ENCODE peak calls at places on chromosomes 16 and 17, in ten cellular contexts. X is AG04450, G is prostate gland, W is choroid plexus epithelial cell, Y is tibial nerve, U is psoas muscle, J is bronchial epithelial cell, Q is brain microvascular endothelial cell, F is HFF-Myc, L is fibroblast of lung. R is an unnamed sample.

GRCh38 chr17:35080536-35080935 is 17.0 kb upstream of the RFFL start:
- DNase-seq in X (no peak), G (no peak), W (no peak), Y (no peak), U (no peak), J (no peak), Q (no peak), F (no peak), L (no peak), R (no peak)

GRCh38 chr16:64950731-64951130 is 171.1 kb downstream of the CDH11 start:
- DNase-seq in X (no peak), G (no peak), W (no peak), Y (no peak), U (no peak), J (no peak), Q (no peak), F (no peak), L (no peak), R (no peak)

GRCh38 chr17:975321-975982 is 4.1 kb downstream of the NXN start:
- DNase-seq in X (no peak), G (no peak), W (no peak), Y (no peak), U (no peak), J (no peak), Q (no peak), F (no peak), L (peak), R (no peak)

GRCh38 chr17:68868708-68869107 is 86.5 kb downstream of the ABCA8 start:
- DNase-seq in X (no peak), G (no peak), W (peak), Y (no peak), U (no peak), J (no peak), Q (peak), F (peak), L (peak), R (no peak)

GRCh38 chr16:22195695-22196558 is 10.2 kb upstream of the EEF2K start:
- DNase-seq in X (peak), G (peak), W (peak), Y (peak), U (peak), J (peak), Q (peak), F (peak), L (peak), R (peak)

GRCh38 chr16:79788949-79789348 is 188.4 kb upstream of the MAF start:
- DNase-seq in X (no peak), G (peak), W (no peak), Y (no peak), U (no peak), J (no peak), Q (no peak), F (no peak), L (no peak), R (no peak)

GRCh38 chr16:54375056-54375455 is 88.5 kb upstream of the IRX3 start:
- DNase-seq in X (no peak), G (no peak), W (no peak), Y (no peak), U (no peak), J (no peak), Q (no peak), F (no peak), L (no peak), R (no peak)

GRCh38 chr17:15967706-15968399 is 22.9 kb downstream of the ADORA2B start:
- DNase-seq in X (no peak), G (no peak), W (no peak), Y (no peak), U (no peak), J (no peak), Q (no peak), F (no peak), L (peak), R (no peak)

GRCh38 chr17:27545562-27546229 is 85.3 kb upstream of the LGALS9 start:
- DNase-seq in X (no peak), G (no peak), W (no peak), Y (no peak), U (no peak), J (no peak), Q (no peak), F (no peak), L (peak), R (no peak)

GRCh38 chr17:2068101-2068518 is 13.2 kb downstream of the HIC1 start:
- DNase-seq in X (no peak), G (no peak), W (peak), Y (no peak), U (no peak), J (no peak), Q (peak), F (no peak), L (peak), R (no peak)

GRCh38 chr17:65743313-65743665 is 181.8 kb upstream of the AXIN2 start:
- DNase-seq in X (no peak), G (no peak), W (peak), Y (no peak), U (no peak), J (no peak), Q (no peak), F (no peak), L (peak), R (no peak)

GRCh38 chr16:76194621-76195015 is 82.6 kb upstream of the CNTNAP4 start:
- DNase-seq in X (no peak), G (no peak), W (no peak), Y (no peak), U (no peak), J (peak), Q (no peak), F (no peak), L (no peak), R (no peak)

GRCh38 chr16:88593489-88593888 is 23.3 kb downstream of the ZC3H18 start:
- DNase-seq in X (no peak), G (no peak), W (no peak), Y (no peak), U (peak), J (no peak), Q (no peak), F (no peak), L (no peak), R (no peak)

GRCh38 chr17:19015428-19015827 is 10.9 kb upstream of the FAM83G start:
- DNase-seq in X (no peak), G (no peak), W (no peak), Y (no peak), U (peak), J (no peak), Q (no peak), F (no peak), L (no peak), R (no peak)

GRCh38 chr17:57949649-57950048 is 5.6 kb downstream of the CUEDC1 start:
- DNase-seq in X (no peak), G (no peak), W (no peak), Y (no peak), U (peak), J (peak), Q (no peak), F (no peak), L (no peak), R (no peak)

GRCh38 chr17:5418858-5419355 is 555 bp downstream of the NUP88 start:
- DNase-seq in X (no peak), G (peak), W (peak), Y (peak), U (no peak), J (peak), Q (peak), F (no peak), L (peak), R (peak)

GRCh38 chr16:80570106-80570478 is 29.3 kb downstream of the DYNLRB2 start:
- DNase-seq in X (no peak), G (no peak), W (peak), Y (no peak), U (no peak), J (no peak), Q (peak), F (no peak), L (peak), R (no peak)

GRCh38 chr17:73647767-73648542 is 3.7 kb upstream of the SDK2 start:
- DNase-seq in X (no peak), G (no peak), W (no peak), Y (no peak), U (peak), J (no peak), Q (no peak), F (no peak), L (no peak), R (no peak)

GRCh38 chr17:73645050-73645871 is 1.0 kb upstream of the SDK2 start:
- DNase-seq in X (no peak), G (peak), W (peak), Y (no peak), U (peak), J (peak), Q (no peak), F (no peak), L (peak), R (no peak)

GRCh38 chr17:73648543-73648820 is 4.2 kb upstream of the SDK2 start:
- DNase-seq in X (no peak), G (no peak), W (no peak), Y (no peak), U (peak), J (no peak), Q (no peak), F (no peak), L (no peak), R (no peak)

GRCh38 chr17:73647331-73647730 is 3.1 kb upstream of the SDK2 start:
- DNase-seq in X (no peak), G (no peak), W (no peak), Y (no peak), U (peak), J (no peak), Q (no peak), F (no peak), L (no peak), R (no peak)

GRCh38 chr17:73646409-73647305 is 2.4 kb upstream of the SDK2 start:
- DNase-seq in X (no peak), G (no peak), W (peak), Y (no peak), U (no peak), J (no peak), Q (no peak), F (no peak), L (no peak), R (no peak)
- TF ChIP-seq CTCF in X (peak), G (no peak), W (peak), Y (peak), U (no peak), J (no peak), Q (peak), F (peak), L (peak), R (no peak)

DNA sequence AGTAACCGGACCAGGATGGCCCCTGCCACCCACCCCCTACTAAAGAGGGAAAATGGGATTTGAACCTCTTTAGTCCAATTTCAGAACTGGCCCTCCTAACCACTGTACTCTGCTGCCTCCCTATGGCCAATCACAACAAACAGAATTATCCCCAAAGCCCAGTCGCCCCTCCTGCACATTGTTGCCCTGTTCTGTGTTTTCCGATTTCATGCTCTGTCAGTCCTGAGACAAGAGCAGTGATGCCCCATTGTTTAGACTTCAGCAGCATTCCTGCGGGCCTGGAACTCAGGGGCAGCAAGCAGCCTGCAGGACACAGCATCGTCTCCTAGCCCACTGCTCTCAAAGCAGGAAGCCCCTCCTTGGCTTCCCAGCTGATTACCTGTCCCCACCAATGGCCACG is 20.5 kb upstream of the KLHL11 start:
- DNase-seq in X (no peak), G (no peak), W (peak), Y (no peak), U (no peak), J (no peak), Q (no peak), F (no peak), L (no peak), R (no peak)
- TF ChIP-seq CTCF in X (peak), G (no peak), W (peak), Y (no peak), U (peak), J (peak), Q (peak), F (peak), L (peak), R (no peak)

DNA sequence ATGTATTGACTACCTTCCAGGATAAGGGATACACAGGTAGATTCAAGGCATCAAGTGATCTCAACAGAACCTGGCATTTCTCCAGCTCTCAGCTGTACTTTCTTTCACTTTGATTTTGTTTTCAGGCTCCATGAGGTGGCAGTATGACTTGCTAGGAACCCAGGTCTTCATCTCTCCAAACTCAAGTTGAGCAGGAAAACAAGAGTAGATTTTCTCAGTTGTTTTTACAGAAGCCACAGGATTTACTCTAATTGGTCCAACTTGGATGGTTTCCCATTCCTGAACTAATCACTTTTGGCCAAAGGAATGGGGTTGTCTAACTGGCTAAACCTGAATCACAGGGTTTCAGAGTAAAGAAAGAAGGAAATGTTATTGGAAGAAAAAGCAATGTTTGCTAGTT is 146.6 kb downstream of the TRIM37 start:
- DNase-seq in X (peak), G (peak), W (peak), Y (no peak), U (no peak), J (peak), Q (peak), F (peak), L (peak), R (no peak)
- TF ChIP-seq CTCF in X (peak), G (no peak), W (peak), Y (no peak), U (no peak), J (peak), Q (peak), F (no peak), L (peak), R (no peak)

GRCh38 chr17:50146230-50146926 is 4.1 kb downstream of the PPP1R9B start:
- DNase-seq in X (no peak), G (no peak), W (no peak), Y (no peak), U (peak), J (no peak), Q (no peak), F (no peak), L (no peak), R (no peak)
- TF ChIP-seq CTCF in X (no peak), G (no peak), W (no peak), Y (no peak), U (no peak), J (peak), Q (peak), F (no peak), L (no peak), R (no peak)

GRCh38 chr17:60744355-60744958 is 66.8 kb downstream of the BCAS3 start:
- DNase-seq in X (no peak), G (no peak), W (no peak), Y (no peak), U (no peak), J (no peak), Q (no peak), F (no peak), L (peak), R (no peak)
- TF ChIP-seq CTCF in X (no peak), G (no peak), W (no peak), Y (no peak), U (no peak), J (no peak), Q (no peak), F (no peak), L (no peak), R (no peak)

R was measured in natural killer cell.